ENCODE peak calls at places on chromosomes 16 and 17, in ten cellular contexts. O is lower leg skin, P is endothelial cell of umbilical vein, C is NB4, L is spleen, Y is A549, X is upper lobe of left lung, N is Peyer's patch, R is heart left ventricle, S is HepG2. M is an unnamed sample.

GRCh38 chr16:23182675-23183485 is at the start of gene SCNN1G:
- DNase-seq in O (no peak), P (no peak), C (peak), L (peak), Y (no peak), X (peak), N (no peak), R (no peak), S (no peak), M (no peak)

GRCh38 chr17:78944956-78945355 is 19.8 kb upstream of the TIMP2 start:
- DNase-seq in O (no peak), P (no peak), C (no peak), L (no peak), Y (no peak), X (no peak), N (no peak), R (no peak), S (no peak), M (no peak)

GRCh38 chr16:85284138-85284897 is 172.0 kb upstream of the CIBAR2 start:
- DNase-seq in O (no peak), P (no peak), C (no peak), L (no peak), Y (no peak), X (peak), N (no peak), R (no peak), S (no peak), M (no peak)

GRCh38 chr16:10558746-10559641 is 21.4 kb downstream of the EMP2 start:
- DNase-seq in O (no peak), P (peak), C (no peak), L (peak), Y (no peak), X (peak), N (no peak), R (peak), S (no peak), M (no peak)

GRCh38 chr17:40978752-40979151 is 5.4 kb downstream of the KRT40 start:
- DNase-seq in O (no peak), P (no peak), C (no peak), L (no peak), Y (no peak), X (peak), N (no peak), R (no peak), S (no peak), M (no peak)

GRCh38 chr17:2090804-2091534 is 36.1 kb downstream of the HIC1 start:
- DNase-seq in O (peak), P (peak), C (peak), L (peak), Y (peak), X (no peak), N (no peak), R (peak), S (no peak), M (no peak)

GRCh38 chr16:72552675-72553074 is 380.7 kb upstream of the PMFBP1 start:
- DNase-seq in O (no peak), P (no peak), C (no peak), L (no peak), Y (no peak), X (no peak), N (no peak), R (no peak), S (no peak), M (no peak)

GRCh38 chr16:9256196-9256595 is 164.8 kb downstream of the HAPSTR1 start:
- DNase-seq in O (no peak), P (peak), C (peak), L (no peak), Y (peak), X (no peak), N (no peak), R (no peak), S (peak), M (peak)

GRCh38 chr16:9364721-9365693 is 273.6 kb downstream of the HAPSTR1 start:
- DNase-seq in O (peak), P (no peak), C (no peak), L (no peak), Y (no peak), X (no peak), N (peak), R (peak), S (peak), M (no peak)

GRCh38 chr16:83930730-83931500 is 22.1 kb upstream of the OSGIN1 start:
- DNase-seq in O (no peak), P (no peak), C (no peak), L (no peak), Y (no peak), X (no peak), N (no peak), R (no peak), S (no peak), M (no peak)

GRCh38 chr17:3796110-3796821 is 4.7 kb downstream of the ITGAE start:
- DNase-seq in O (no peak), P (no peak), C (peak), L (peak), Y (no peak), X (no peak), N (peak), R (no peak), S (no peak), M (no peak)

GRCh38 chr17:45935197-45935709 is 40.9 kb downstream of the MAPT start:
- DNase-seq in O (no peak), P (no peak), C (no peak), L (no peak), Y (no peak), X (no peak), N (no peak), R (no peak), S (peak), M (no peak)

GRCh38 chr17:12277827-12278226 is 257.1 kb downstream of the MAP2K4 start:
- DNase-seq in O (no peak), P (no peak), C (no peak), L (no peak), Y (no peak), X (no peak), N (no peak), R (no peak), S (no peak), M (no peak)

GRCh38 chr16:46620265-46621005 is 744 bp downstream of the SHCBP1 start:
- DNase-seq in O (no peak), P (peak), C (peak), L (no peak), Y (peak), X (no peak), N (no peak), R (no peak), S (no peak), M (peak)

GRCh38 chr16:89476379-89476778 is 14.0 kb downstream of the ANKRD11 start:
- DNase-seq in O (peak), P (no peak), C (no peak), L (no peak), Y (no peak), X (no peak), N (peak), R (no peak), S (no peak), M (no peak)

GRCh38 chr17:62163847-62164246 is 98.8 kb upstream of the MED13 start:
- DNase-seq in O (no peak), P (no peak), C (no peak), L (no peak), Y (no peak), X (no peak), N (no peak), R (no peak), S (peak), M (no peak)

GRCh38 chr16:50441758-50442157 is 73.0 kb upstream of the BRD7 start:
- DNase-seq in O (no peak), P (no peak), C (peak), L (no peak), Y (no peak), X (no peak), N (no peak), R (no peak), S (no peak), M (no peak)

GRCh38 chr17:27294689-27295630 is 1.0 kb downstream of the WSB1 start:
- DNase-seq in O (peak), P (peak), C (peak), L (no peak), Y (peak), X (no peak), N (peak), R (peak), S (peak), M (peak)

GRCh38 chr16:19375561-19376158 is 42.0 kb upstream of the TMC5 start:
- DNase-seq in O (peak), P (peak), C (peak), L (no peak), Y (peak), X (no peak), N (peak), R (peak), S (peak), M (peak)

GRCh38 chr16:84247844-84248243 is 8.0 kb upstream of the KCNG4 start:
- DNase-seq in O (no peak), P (no peak), C (no peak), L (no peak), Y (no peak), X (no peak), N (no peak), R (no peak), S (no peak), M (no peak)

GRCh38 chr16:12570046-12570618 is 233.6 kb downstream of the CPPED1 start:
- DNase-seq in O (no peak), P (no peak), C (no peak), L (peak), Y (no peak), X (no peak), N (no peak), R (no peak), S (peak), M (no peak)

GRCh38 chr17:33290156-33290697 is 2.9 kb downstream of the ASIC2 start:
- DNase-seq in O (no peak), P (no peak), C (no peak), L (no peak), Y (no peak), X (no peak), N (no peak), R (no peak), S (no peak), M (no peak)

GRCh38 chr17:82899941-82900340 is 60.1 kb upstream of the ZNF750 start:
- DNase-seq in O (no peak), P (no peak), C (no peak), L (no peak), Y (no peak), X (no peak), N (no peak), R (no peak), S (no peak), M (no peak)

GRCh38 chr17:82062984-82063368 is 2.6 kb downstream of the DUS1L start:
- DNase-seq in O (no peak), P (no peak), C (no peak), L (no peak), Y (no peak), X (peak), N (no peak), R (no peak), S (no peak), M (no peak)

GRCh38 chr16:10609410-10609774 is 29.0 kb upstream of the EMP2 start:
- DNase-seq in O (no peak), P (no peak), C (no peak), L (no peak), Y (no peak), X (no peak), N (no peak), R (no peak), S (no peak), M (no peak)

GRCh38 chr17:32487460-32488176 is 825 bp downstream of the CDK5R1 start:
- DNase-seq in O (no peak), P (peak), C (no peak), L (peak), Y (peak), X (peak), N (peak), R (no peak), S (no peak), M (peak)

GRCh38 chr17:65865715-65866425 is 304.4 kb upstream of the AXIN2 start:
- DNase-seq in O (no peak), P (no peak), C (no peak), L (no peak), Y (no peak), X (peak), N (no peak), R (no peak), S (no peak), M (no peak)

GRCh38 chr17:60361889-60362288 is 30.0 kb downstream of the USP32 start:
- DNase-seq in O (no peak), P (no peak), C (no peak), L (no peak), Y (no peak), X (no peak), N (no peak), R (no peak), S (no peak), M (peak)

GRCh38 chr16:90044111-90044551 is 24.9 kb upstream of the DBNDD1 start:
- DNase-seq in O (no peak), P (no peak), C (no peak), L (no peak), Y (peak), X (no peak), N (no peak), R (no peak), S (peak), M (no peak)

GRCh38 chr17:12522336-12522735 is 143.4 kb upstream of the MYOCD start:
- DNase-seq in O (no peak), P (no peak), C (no peak), L (no peak), Y (peak), X (no peak), N (no peak), R (no peak), S (no peak), M (no peak)

GRCh38 chr17:55343900-55344513 is 77.6 kb downstream of the MMD start:
- DNase-seq in O (no peak), P (no peak), C (no peak), L (no peak), Y (no peak), X (no peak), N (no peak), R (no peak), S (no peak), M (no peak)

GRCh38 chr17:81526662-81527571 is 1.3 kb upstream of the FSCN2 start:
- DNase-seq in O (no peak), P (no peak), C (no peak), L (no peak), Y (no peak), X (peak), N (no peak), R (no peak), S (no peak), M (no peak)

GRCh38 chr17:13362341-13363122 is 239.2 kb downstream of the HS3ST3A1 start:
- DNase-seq in O (no peak), P (no peak), C (no peak), L (no peak), Y (no peak), X (no peak), N (no peak), R (no peak), S (no peak), M (no peak)

GRCh38 chr16:68644303-68644702 is 807 bp upstream of the CDH3 start:
- DNase-seq in O (no peak), P (no peak), C (no peak), L (no peak), Y (no peak), X (no peak), N (no peak), R (no peak), S (peak), M (no peak)

GRCh38 chr16:4316103-4316731 is 350 bp downstream of the GLIS2 start:
- DNase-seq in O (no peak), P (no peak), C (peak), L (no peak), Y (no peak), X (peak), N (no peak), R (no peak), S (no peak), M (no peak)

GRCh38 chr17:55442953-55443683 is 21.5 kb upstream of the MMD start:
- DNase-seq in O (no peak), P (no peak), C (no peak), L (no peak), Y (no peak), X (no peak), N (no peak), R (no peak), S (peak), M (no peak)

GRCh38 chr16:56929639-56930038 is 2.3 kb upstream of the HERPUD1 start:
- DNase-seq in O (no peak), P (no peak), C (peak), L (no peak), Y (no peak), X (no peak), N (no peak), R (no peak), S (no peak), M (no peak)

DNA sequence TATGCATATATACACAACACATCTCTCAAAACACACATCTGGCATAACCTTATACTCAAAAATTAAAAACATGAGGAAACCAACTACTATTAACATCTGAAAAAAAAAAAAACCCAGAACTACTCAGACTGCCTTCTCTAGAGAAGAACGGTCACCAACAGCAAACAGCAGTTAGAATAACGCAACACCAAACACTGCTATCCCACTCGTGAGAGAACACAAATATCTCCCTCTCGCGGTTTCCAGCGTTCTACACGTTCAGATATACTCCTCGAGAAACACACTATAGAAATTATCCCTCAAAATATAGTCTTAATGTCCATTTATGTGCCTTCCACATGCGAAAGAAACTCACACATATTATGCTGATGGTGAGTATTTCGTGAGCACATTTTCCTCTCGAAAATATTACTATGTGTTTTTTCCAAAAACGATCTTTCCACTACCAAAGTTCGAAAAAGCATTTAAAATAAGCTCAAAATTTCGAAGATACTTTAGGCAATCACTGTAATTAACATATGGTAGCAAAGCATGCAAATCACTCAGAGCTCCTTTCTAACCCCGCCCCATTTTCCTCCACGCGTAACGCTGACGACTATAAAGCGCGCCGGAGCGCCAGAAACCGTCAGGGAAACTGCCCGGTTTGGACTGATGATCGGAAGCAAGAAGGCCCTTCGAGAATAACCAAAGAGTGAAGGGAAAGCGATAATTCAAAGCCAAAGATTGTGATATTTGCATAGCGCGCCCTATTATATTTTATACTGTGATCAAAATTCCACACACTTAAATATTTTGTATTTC is 60.1 kb downstream of the TEX14 start:
- DNase-seq in O (peak), P (peak), C (peak), L (peak), Y (peak), X (peak), N (peak), R (peak), S (peak), M (peak)
- TF ChIP-seq POLR2A in O (no peak), P (peak), C (peak), L (peak), Y (peak), X (peak), N (peak), R (no peak), S (peak), M (peak)

GRCh38 chr16:87790278-87791023 is 24.7 kb upstream of the KLHDC4 start:
- DNase-seq in O (peak), P (no peak), C (no peak), L (no peak), Y (peak), X (no peak), N (no peak), R (peak), S (no peak), M (no peak)

GRCh38 chr16:87794485-87795078 is 28.8 kb upstream of the KLHDC4 start:
- DNase-seq in O (no peak), P (no peak), C (no peak), L (no peak), Y (no peak), X (no peak), N (no peak), R (no peak), S (no peak), M (no peak)

GRCh38 chr16:87792205-87792565 is 26.4 kb upstream of the KLHDC4 start:
- DNase-seq in O (no peak), P (no peak), C (no peak), L (no peak), Y (no peak), X (no peak), N (no peak), R (no peak), S (no peak), M (no peak)

GRCh38 chr16:87791295-87792204 is 25.8 kb upstream of the KLHDC4 start:
- DNase-seq in O (no peak), P (no peak), C (no peak), L (no peak), Y (no peak), X (peak), N (no peak), R (no peak), S (no peak), M (no peak)

DNA sequence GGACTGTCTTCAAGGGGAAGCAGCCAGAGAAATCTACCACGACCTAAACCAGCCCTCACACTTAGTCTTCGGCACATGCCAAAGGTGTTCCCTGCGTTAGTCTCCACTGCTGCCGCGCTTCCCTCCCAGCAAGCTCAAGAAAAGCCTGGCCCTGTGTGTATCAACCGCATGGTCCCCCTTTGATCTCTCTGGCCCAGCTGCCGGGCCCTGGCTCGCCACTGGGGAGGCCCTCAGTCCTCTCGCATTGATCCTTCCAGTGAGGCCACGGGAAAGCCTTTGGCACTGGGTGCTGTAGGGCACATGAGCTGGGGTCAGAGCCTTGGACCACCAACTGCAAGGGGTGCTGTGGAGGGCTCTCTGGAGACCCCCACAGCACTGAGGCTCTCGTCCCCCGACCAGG is 29.6 kb upstream of the KLHDC4 start:
- DNase-seq in O (no peak), P (no peak), C (no peak), L (no peak), Y (no peak), X (no peak), N (no peak), R (no peak), S (no peak), M (no peak)
- TF ChIP-seq POLR2A in O (no peak), P (no peak), C (no peak), L (no peak), Y (no peak), X (no peak), N (no peak), R (no peak), S (no peak), M (no peak)

DNA sequence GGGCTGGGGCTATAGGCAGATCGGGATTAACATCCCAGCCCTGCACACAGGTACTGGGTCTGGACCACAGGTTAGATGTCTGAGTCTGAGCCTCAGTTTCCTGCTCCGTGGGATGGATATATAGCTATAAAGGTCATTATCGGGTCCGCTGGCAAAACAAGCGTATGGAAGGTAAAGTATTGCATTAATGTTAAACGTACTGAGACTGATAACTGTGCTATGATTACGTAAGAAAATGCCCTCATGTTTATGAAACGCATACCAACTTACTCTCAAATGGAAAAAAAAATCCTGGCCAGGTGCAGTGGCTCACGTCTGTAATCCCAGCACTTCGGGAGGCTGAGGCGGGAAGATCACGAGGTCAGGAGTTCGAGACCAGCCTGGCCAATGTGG is 135.2 kb downstream of the CCDC182 start:
- DNase-seq in O (no peak), P (no peak), C (no peak), L (no peak), Y (no peak), X (no peak), N (peak), R (no peak), S (peak), M (no peak)
- TF ChIP-seq POLR2A in O (no peak), P (no peak), C (no peak), L (no peak), Y (no peak), X (no peak), N (no peak), R (no peak), S (no peak), M (no peak)

GRCh38 chr17:50345443-50346312 is at the start of gene XYLT2:
- DNase-seq in O (peak), P (peak), C (peak), L (peak), Y (peak), X (peak), N (peak), R (peak), S (peak), M (peak)
- TF ChIP-seq POLR2A in O (no peak), P (peak), C (peak), L (peak), Y (peak), X (peak), N (peak), R (no peak), S (peak), M (no peak)

GRCh38 chr17:64130559-64131001 is 636 bp upstream of the ERN1 start:
- DNase-seq in O (peak), P (peak), C (no peak), L (no peak), Y (no peak), X (no peak), N (peak), R (peak), S (no peak), M (no peak)
- TF ChIP-seq POLR2A in O (no peak), P (no peak), C (no peak), L (no peak), Y (no peak), X (no peak), N (no peak), R (no peak), S (no peak), M (no peak)